ENCODE peak calls at places on chromosomes 7 and 10, in eight cellular contexts. L is fibroblast of lung, O is pancreas, V is lung, P is A549, B is ovary, W is tibial nerve, E is mucosa of descending colon. X is an unnamed sample.

GRCh38 chr10:98038333-98038732 is 7.9 kb upstream of the CRTAC1 start:
- DNase-seq in V (peak; percentile 35), O (no peak), W (no peak), P (no peak), E (no peak), L (no peak), B (no peak), X (peak; percentile 93)

GRCh38 chr10:32893431-32893830 is 64.6 kb downstream of the ITGB1 start:
- DNase-seq in O (no peak), E (no peak), V (no peak), P (no peak), B (no peak), L (no peak), W (no peak), X (peak; percentile 84)

GRCh38 chr7:25125137-25125946 is at the start of gene CYCS:
- DNase-seq in W (peak; percentile 99), E (peak; percentile 100), O (peak; percentile 100), L (peak; percentile 100), B (peak; percentile 100), V (peak; percentile 100), P (peak; percentile 89), X (peak; percentile 100)

GRCh38 chr7:151313857-151314256 is 27.8 kb upstream of the NUB1 start:
- DNase-seq in P (no peak), V (no peak), W (no peak), B (no peak), O (no peak), E (no peak), L (peak; percentile 55), X (no peak)

GRCh38 chr10:86003201-86003621 is 363.4 kb downstream of the GRID1 start:
- DNase-seq in V (no peak), E (no peak), P (no peak), O (no peak), L (no peak), B (no peak), W (no peak), X (no peak)

GRCh38 chr7:48105045-48105444 is 16.0 kb downstream of the UPP1 start:
- DNase-seq in E (no peak), V (no peak), W (no peak), L (no peak), B (no peak), O (no peak), P (no peak), X (no peak)

GRCh38 chr10:77965294-77965693 is 38.7 kb upstream of the DLG5 start:
- DNase-seq in B (no peak), P (no peak), L (peak; percentile 84), V (no peak), O (no peak), E (no peak), W (no peak), X (no peak)

GRCh38 chr7:138195207-138195606 is 118.9 kb downstream of the AKR1D1 start:
- DNase-seq in O (no peak), V (peak; percentile 32), P (no peak), B (no peak), W (no peak), E (no peak), L (no peak), X (no peak)

GRCh38 chr7:91869661-91870060 is 10.8 kb downstream of the MTERF1 start:
- DNase-seq in P (no peak), L (no peak), E (no peak), O (no peak), V (no peak), W (no peak), B (no peak), X (no peak)

GRCh38 chr7:85320699-85321476 is 134.0 kb upstream of the SEMA3D start:
- DNase-seq in P (no peak), B (no peak), O (no peak), W (no peak), L (no peak), V (no peak), E (no peak), X (no peak)
- H3K4me3 ChIP-seq in P (no peak overlapping the region), B (no peak overlapping the region), O (no peak overlapping the region), W (no peak overlapping the region), L (no peak overlapping the region), V (no peak overlapping the region), E (no peak overlapping the region), X (no peak overlapping the region)

GRCh38 chr7:134691820-134692705 is 45.4 kb downstream of the BPGM start:
- DNase-seq in L (no peak), B (peak; percentile 72), P (no peak), V (no peak), W (no peak), E (no peak), O (no peak), X (no peak)

GRCh38 chr7:134686782-134687181 is 40.1 kb downstream of the BPGM start:
- DNase-seq in P (peak; percentile 38), E (no peak), V (no peak), O (no peak), W (no peak), B (no peak), L (peak; percentile 66), X (no peak)

GRCh38 chr7:134690614-134691504 is 44.2 kb downstream of the BPGM start:
- DNase-seq in L (no peak), B (no peak), O (no peak), P (no peak), E (no peak), V (no peak), W (no peak), X (no peak)

GRCh38 chr7:134693256-134693655 is 46.6 kb downstream of the BPGM start:
- DNase-seq in L (peak; percentile 77), V (no peak), B (peak; percentile 55), W (no peak), O (no peak), P (no peak), E (no peak), X (no peak)

GRCh38 chr7:134690016-134690415 is 43.4 kb downstream of the BPGM start:
- DNase-seq in P (no peak), E (no peak), W (no peak), V (no peak), O (no peak), B (no peak), L (peak; percentile 85), X (no peak)
- TF ChIP-seq CTCF in P (peak; percentile 60), E (no peak), W (peak; percentile 33), V (no peak), O (peak; percentile 12), B (peak; percentile 31), L (peak; percentile 68), X (peak; percentile 50)

GRCh38 chr10:88280518-88280917 is 302.6 kb downstream of the RNLS start:
- DNase-seq in W (no peak), E (no peak), L (no peak), V (no peak), B (no peak), O (no peak), P (no peak), X (no peak)

GRCh38 chr10:88273567-88273966 is 309.6 kb downstream of the RNLS start:
- DNase-seq in P (no peak), W (no peak), E (no peak), B (no peak), V (no peak), O (no peak), L (no peak), X (no peak)

GRCh38 chr10:88282876-88283275 is 300.2 kb downstream of the RNLS start:
- DNase-seq in P (no peak), O (no peak), W (no peak), B (no peak), L (no peak), E (no peak), V (no peak), X (no peak)

GRCh38 chr10:88281592-88282268 is 301.4 kb downstream of the RNLS start:
- DNase-seq in P (no peak), O (no peak), W (no peak), E (no peak), V (no peak), B (no peak), L (peak; percentile 83), X (no peak)

GRCh38 chr10:88278912-88279311 is 304.2 kb downstream of the RNLS start:
- DNase-seq in P (no peak), L (no peak), V (peak; percentile 38), W (no peak), B (no peak), E (no peak), O (no peak), X (no peak)
- H3K4me1 ChIP-seq in P (peaks cover 22% of the 10 kb centered on the region), L (peaks cover 8% of the 10 kb centered on the region), V (no peaks in the 10 kb centered on the region), W (peaks cover 12% of the 10 kb centered on the region), B (peaks cover 3% of the 10 kb centered on the region), E (peaks cover 5% of the 10 kb centered on the region), O (no peaks in the 10 kb centered on the region), X (no peaks in the 10 kb centered on the region)

GRCh38 chr10:29533696-29534285 is 101.0 kb downstream of the SVIL start:
- DNase-seq in L (no peak), V (no peak), O (no peak), P (no peak), B (no peak), E (no peak), W (no peak), X (no peak)

GRCh38 chr10:29535778-29536459 is 98.9 kb downstream of the SVIL start:
- DNase-seq in W (no peak), B (no peak), V (peak; percentile 41), P (no peak), E (no peak), O (no peak), L (no peak), X (no peak)

GRCh38 chr10:29534590-29534989 is 100.2 kb downstream of the SVIL start:
- DNase-seq in P (no peak), L (no peak), O (no peak), B (no peak), V (no peak), E (no peak), W (no peak), X (no peak)

GRCh38 chr10:29533046-29533445 is 101.7 kb downstream of the SVIL start:
- DNase-seq in W (no peak), O (no peak), B (no peak), P (no peak), E (no peak), V (no peak), L (no peak), X (no peak)

DNA sequence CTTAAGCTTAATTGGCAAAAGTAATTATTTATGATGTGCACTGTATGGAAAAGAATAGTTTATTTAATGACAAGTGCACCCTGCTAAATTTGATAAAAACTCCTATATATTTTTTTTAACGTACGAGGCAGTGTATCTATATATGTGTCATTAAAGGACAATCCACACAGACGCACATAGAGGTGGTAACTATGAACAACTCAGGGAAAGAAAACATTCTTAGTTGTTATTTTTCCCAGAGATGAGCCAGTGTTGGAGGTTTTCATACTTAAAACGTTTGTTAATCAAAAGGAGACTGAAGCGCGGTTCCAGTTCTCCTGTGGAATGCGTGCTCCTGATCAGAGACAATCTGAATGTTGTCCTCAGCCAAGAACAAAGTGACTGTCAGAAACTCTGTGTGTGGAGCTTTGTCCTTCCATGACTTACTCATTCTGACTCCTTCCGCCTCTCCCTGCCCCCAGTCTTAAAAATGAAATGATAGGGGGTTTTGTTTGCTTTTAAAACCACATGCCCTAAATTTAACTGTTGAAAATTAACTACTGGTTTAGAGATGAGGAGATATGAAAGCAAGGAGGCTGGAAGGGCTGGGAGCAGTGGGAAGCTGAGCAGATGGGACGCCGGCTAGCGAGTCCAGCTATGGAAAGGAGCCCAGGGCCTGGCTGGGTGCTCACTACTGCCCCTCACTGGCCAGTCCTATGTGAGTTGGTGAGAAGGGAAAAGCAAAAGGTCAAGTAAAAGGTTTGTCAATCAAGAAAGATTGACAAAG is 99.6 kb downstream of the SVIL start:
- DNase-seq in V (peak; percentile 45), P (peak; percentile 84), B (peak; percentile 67), L (peak; percentile 79), W (peak; percentile 39), O (peak; percentile 93), E (peak; percentile 85), X (peak; percentile 92)
- H3K4me3 ChIP-seq in V (no peak overlapping the region), P (peak overlapping the region; percentile 20), B (no peak overlapping the region), L (peak overlapping the region; percentile 24), W (peak overlapping the region; percentile 25), O (no peak overlapping the region), E (no peak overlapping the region), X (no peak overlapping the region)

X was measured in endodermal cell.